ENCODE peak calls at places on chromosomes 12 and 14, in ten cellular contexts. One of them, this sample, is unnamed.

GRCh38 chr12:29212682-29213397 is 63.8 kb downstream of the FAR2 start:
- DNase-seq in GM10248: no peak
- DNase-seq in endothelial cell: no peak
- DNase-seq in activated T-cell treated with anti-CD3 and anti-CD28 coated beads for 1 hour: no peak
- DNase-seq in GM23248: peak; percentile 3
- DNase-seq in fibroblast of lung: no peak
- DNase-seq in ELR: no peak
- DNase-seq in GM12892: no peak
- DNase-seq in germinal center: no peak
- DNase-seq in T-helper 1 cell: no peak
- DNase-seq in this sample: no peak

GRCh38 chr12:103769240-103769945 is 71.6 kb downstream of the NT5DC3 start:
- DNase-seq in GM10248: no peak
- DNase-seq in endothelial cell: no peak
- DNase-seq in activated T-cell treated with anti-CD3 and anti-CD28 coated beads for 1 hour: no peak
- DNase-seq in GM23248: no peak
- DNase-seq in fibroblast of lung: no peak
- DNase-seq in ELR: no peak
- DNase-seq in GM12892: no peak
- DNase-seq in germinal center: no peak
- DNase-seq in T-helper 1 cell: no peak
- DNase-seq in this sample: no peak

GRCh38 chr12:124814741-124815613 is 48.7 kb downstream of the SCARB1 start:
- DNase-seq in GM10248: no peak
- DNase-seq in endothelial cell: no peak
- DNase-seq in activated T-cell treated with anti-CD3 and anti-CD28 coated beads for 1 hour: no peak
- DNase-seq in GM23248: no peak
- DNase-seq in fibroblast of lung: peak; percentile 18
- DNase-seq in ELR: no peak
- DNase-seq in GM12892: no peak
- DNase-seq in germinal center: no peak
- DNase-seq in T-helper 1 cell: no peak
- DNase-seq in this sample: no peak

GRCh38 chr12:51814311-51815088 is 34.0 kb downstream of the FIGNL2 start:
- DNase-seq in GM10248: peak; percentile 74
- DNase-seq in endothelial cell: peak; percentile 87
- DNase-seq in activated T-cell treated with anti-CD3 and anti-CD28 coated beads for 1 hour: peak; percentile 57
- DNase-seq in GM23248: peak; percentile 93
- DNase-seq in fibroblast of lung: peak; percentile 81
- DNase-seq in ELR: peak; percentile 85
- DNase-seq in GM12892: peak; percentile 57
- DNase-seq in germinal center: peak; percentile 74
- DNase-seq in T-helper 1 cell: peak; percentile 41
- DNase-seq in this sample: peak; percentile 64

GRCh38 chr12:44334347-44334746 is 498.5 kb downstream of the TMEM117 start:
- DNase-seq in GM10248: no peak
- DNase-seq in endothelial cell: no peak
- DNase-seq in activated T-cell treated with anti-CD3 and anti-CD28 coated beads for 1 hour: no peak
- DNase-seq in GM23248: no peak
- DNase-seq in fibroblast of lung: no peak
- DNase-seq in ELR: no peak
- DNase-seq in GM12892: no peak
- DNase-seq in germinal center: no peak
- DNase-seq in T-helper 1 cell: no peak
- DNase-seq in this sample: no peak

GRCh38 chr12:67413577-67413976 is 144.4 kb downstream of the CAND1 start:
- DNase-seq in GM10248: no peak
- DNase-seq in endothelial cell: no peak
- DNase-seq in activated T-cell treated with anti-CD3 and anti-CD28 coated beads for 1 hour: no peak
- DNase-seq in GM23248: peak; percentile 27
- DNase-seq in fibroblast of lung: no peak
- DNase-seq in ELR: peak; percentile 27
- DNase-seq in GM12892: no peak
- DNase-seq in germinal center: no peak
- DNase-seq in T-helper 1 cell: no peak
- DNase-seq in this sample: no peak

GRCh38 chr14:91115986-91116385 is 2.1 kb downstream of the DGLUCY start:
- DNase-seq in GM10248: no peak
- DNase-seq in endothelial cell: no peak
- DNase-seq in activated T-cell treated with anti-CD3 and anti-CD28 coated beads for 1 hour: no peak
- DNase-seq in GM23248: no peak
- DNase-seq in fibroblast of lung: peak; percentile 31
- DNase-seq in ELR: peak; percentile 5
- DNase-seq in GM12892: no peak
- DNase-seq in germinal center: no peak
- DNase-seq in T-helper 1 cell: no peak
- DNase-seq in this sample: no peak

GRCh38 chr14:33590891-33591630 is 359.8 kb downstream of the EGLN3 start:
- DNase-seq in GM10248: no peak
- DNase-seq in endothelial cell: no peak
- DNase-seq in activated T-cell treated with anti-CD3 and anti-CD28 coated beads for 1 hour: no peak
- DNase-seq in GM23248: peak; percentile 40
- DNase-seq in fibroblast of lung: no peak
- DNase-seq in ELR: no peak
- DNase-seq in GM12892: no peak
- DNase-seq in germinal center: no peak
- DNase-seq in T-helper 1 cell: no peak
- DNase-seq in this sample: no peak

GRCh38 chr14:51682411-51682810 is 30.7 kb downstream of the FRMD6 start:
- DNase-seq in GM10248: no peak
- DNase-seq in endothelial cell: no peak
- DNase-seq in activated T-cell treated with anti-CD3 and anti-CD28 coated beads for 1 hour: no peak
- DNase-seq in GM23248: peak; percentile 78
- DNase-seq in fibroblast of lung: peak; percentile 58
- DNase-seq in ELR: no peak
- DNase-seq in GM12892: no peak
- DNase-seq in germinal center: no peak
- DNase-seq in T-helper 1 cell: no peak
- DNase-seq in this sample: no peak

GRCh38 chr14:101477648-101478047 is 83.6 kb upstream of the DIO3 start:
- DNase-seq in GM10248: no peak
- DNase-seq in endothelial cell: no peak
- DNase-seq in activated T-cell treated with anti-CD3 and anti-CD28 coated beads for 1 hour: no peak
- DNase-seq in GM23248: peak; percentile 57
- DNase-seq in fibroblast of lung: peak; percentile 13
- DNase-seq in ELR: peak; percentile 20
- DNase-seq in GM12892: no peak
- DNase-seq in germinal center: no peak
- DNase-seq in T-helper 1 cell: no peak
- DNase-seq in this sample: no peak

GRCh38 chr14:91892918-91893527 is 25.7 kb upstream of the TC2N start:
- DNase-seq in GM10248: peak; percentile 61
- DNase-seq in endothelial cell: peak; percentile 58
- DNase-seq in activated T-cell treated with anti-CD3 and anti-CD28 coated beads for 1 hour: no peak
- DNase-seq in GM23248: peak; percentile 20
- DNase-seq in fibroblast of lung: no peak
- DNase-seq in ELR: peak; percentile 39
- DNase-seq in GM12892: no peak
- DNase-seq in germinal center: peak; percentile 70
- DNase-seq in T-helper 1 cell: no peak
- DNase-seq in this sample: no peak

GRCh38 chr12:2358986-2359658 is 306.3 kb downstream of the CACNA1C start:
- DNase-seq in GM10248: no peak
- DNase-seq in endothelial cell: no peak
- DNase-seq in activated T-cell treated with anti-CD3 and anti-CD28 coated beads for 1 hour: no peak
- DNase-seq in GM23248: no peak
- DNase-seq in fibroblast of lung: no peak
- DNase-seq in ELR: no peak
- DNase-seq in GM12892: no peak
- DNase-seq in germinal center: no peak
- DNase-seq in T-helper 1 cell: no peak
- DNase-seq in this sample: no peak

GRCh38 chr14:101991336-101991735 is 27.0 kb downstream of the DYNC1H1 start:
- DNase-seq in GM10248: peak; percentile 41
- DNase-seq in endothelial cell: no peak
- DNase-seq in activated T-cell treated with anti-CD3 and anti-CD28 coated beads for 1 hour: no peak
- DNase-seq in GM23248: no peak
- DNase-seq in fibroblast of lung: no peak
- DNase-seq in ELR: no peak
- DNase-seq in GM12892: no peak
- DNase-seq in germinal center: no peak
- DNase-seq in T-helper 1 cell: no peak
- DNase-seq in this sample: no peak

This sample was measured in GM12891.